ENCODE peak calls at places on chromosomes 3 and 15, in four cellular contexts. Z, N, D and A are unnamed samples.

GRCh38 chr3:46112296-46112695 is 85.0 kb upstream of the XCR1 start:
- DNase-seq in Z (no peak), N (no peak), D (no peak), A (no peak)

GRCh38 chr3:161444678-161445077 is 51.9 kb upstream of the OTOL1 start:
- DNase-seq in Z (no peak), N (no peak), D (no peak), A (no peak)

GRCh38 chr3:194976813-194977322 is 291.2 kb downstream of the FAM43A start:
- DNase-seq in Z (no peak), N (no peak), D (no peak), A (no peak)

GRCh38 chr15:64651573-64652260 is 123.7 kb downstream of the RBPMS2 start:
- DNase-seq in Z (no peak), N (no peak), D (no peak), A (peak)

GRCh38 chr15:30990036-30990435 is 1.4 kb downstream of the MTMR10 start:
- DNase-seq in Z (no peak), N (no peak), D (no peak), A (no peak)

GRCh38 chr15:86595741-86596140 is 516.1 kb downstream of the AGBL1 start:
- DNase-seq in Z (peak), N (no peak), D (no peak), A (no peak)

GRCh38 chr3:58874248-58874741 is 175.5 kb downstream of the CFAP20DC start:
- DNase-seq in Z (peak), N (no peak), D (no peak), A (no peak)

GRCh38 chr3:66428733-66429132 is 72.1 kb downstream of the LRIG1 start:
- DNase-seq in Z (peak), N (peak), D (no peak), A (peak)

GRCh38 chr15:37698679-37699078 is 235.8 kb upstream of the TMCO5A start:
- DNase-seq in Z (no peak), N (no peak), D (no peak), A (no peak)